ENCODE peak calls at places on chromosomes 1 and 21, in eight cellular contexts. W, J, R, C, H, F, T and D are unnamed samples.

GRCh38 chr21:27132270-27132669 is 165.4 kb upstream of the ADAMTS5 start:
- DNase-seq in H (peak; percentile 15), R (no peak), T (no peak), F (no peak), C (no peak), W (no peak), J (no peak), D (no peak)

GRCh38 chr21:33828083-33828482 is 87.5 kb downstream of the ATP5PO start:
- DNase-seq in C (peak; percentile 19), J (no peak), T (no peak), R (no peak), W (no peak), F (no peak), H (no peak), D (no peak)

GRCh38 chr1:149843302-149844041 is 55.9 kb upstream of the BOLA1 start:
- DNase-seq in J (no peak), C (no peak), F (no peak), R (peak; percentile 10), W (no peak), T (no peak), H (peak; percentile 10), D (no peak)

GRCh38 chr1:46248122-46248920 is 758 bp downstream of the RAD54L start:
- DNase-seq in C (peak; percentile 28), F (peak; percentile 52), H (peak; percentile 21), J (no peak), W (peak; percentile 52), T (no peak), R (peak; percentile 63), D (peak; percentile 64)

GRCh38 chr1:84020151-84020550 is 21.2 kb upstream of the TTLL7 start:
- DNase-seq in F (no peak), R (no peak), T (no peak), W (no peak), C (no peak), H (peak; percentile 31), J (no peak), D (no peak)

GRCh38 chr1:87000460-87000859 is 86.0 kb downstream of the HS2ST1 start:
- DNase-seq in J (no peak), F (no peak), T (no peak), H (no peak), R (peak; percentile 47), W (no peak), C (no peak), D (no peak)

GRCh38 chr1:166914111-166914510 is 38.0 kb upstream of the TADA1 start:
- DNase-seq in W (no peak), F (no peak), R (no peak), H (no peak), C (no peak), J (no peak), T (no peak), D (no peak)

GRCh38 chr21:37665230-37666024 is 250.8 kb downstream of the KCNJ6 start:
- DNase-seq in J (no peak), H (no peak), R (no peak), F (no peak), T (no peak), C (no peak), W (no peak), D (no peak)

GRCh38 chr1:184513966-184514365 is 127.1 kb downstream of the C1orf21 start:
- DNase-seq in T (peak; percentile 88), H (no peak), R (no peak), F (no peak), W (no peak), C (peak; percentile 82), J (no peak), D (no peak)

GRCh38 chr1:37951041-37951782 is 4.4 kb upstream of the INPP5B start:
- DNase-seq in J (no peak), R (no peak), T (no peak), C (no peak), W (no peak), H (no peak), F (no peak), D (no peak)

GRCh38 chr1:204429746-204430145 is 18.1 kb upstream of the PPP1R15B start:
- DNase-seq in H (no peak), J (no peak), F (no peak), W (peak; percentile 15), R (no peak), C (no peak), T (peak; percentile 22), D (no peak)

GRCh38 chr1:224175615-224176014 is 7.4 kb upstream of the DEGS1 start:
- DNase-seq in F (no peak), C (no peak), T (peak; percentile 40), H (peak; percentile 17), W (no peak), R (no peak), J (peak; percentile 36), D (no peak)

GRCh38 chr1:16449065-16449464 is 8.5 kb downstream of the NECAP2 start:
- DNase-seq in W (no peak), C (no peak), F (no peak), H (no peak), R (no peak), J (no peak), T (no peak), D (no peak)

GRCh38 chr1:159996653-159997052 is 35.1 kb downstream of the PIGM start:
- DNase-seq in R (no peak), T (no peak), W (no peak), H (peak; percentile 42), F (no peak), J (no peak), C (no peak), D (no peak)

GRCh38 chr1:147822292-147822691 is 61.9 kb upstream of the GJA5 start:
- DNase-seq in C (no peak), H (no peak), F (no peak), W (no peak), J (no peak), R (no peak), T (no peak), D (no peak)

GRCh38 chr1:84691139-84691783 is 1.0 kb upstream of the SSX2IP start:
- DNase-seq in C (no peak), J (no peak), R (peak; percentile 29), F (no peak), T (no peak), H (no peak), W (no peak), D (peak; percentile 26)

GRCh38 chr21:37459575-37459974 is 93.0 kb downstream of the DYRK1A start:
- DNase-seq in H (no peak), C (no peak), R (no peak), F (no peak), J (no peak), T (no peak), W (no peak), D (no peak)

GRCh38 chr1:1304331-1305299 is 3.1 kb downstream of the ACAP3 start:
- DNase-seq in C (peak; percentile 66), W (peak; percentile 51), T (peak; percentile 95), F (peak; percentile 69), H (peak; percentile 66), R (peak; percentile 93), J (peak; percentile 76), D (peak; percentile 78)

GRCh38 chr1:222654849-222655248 is 37.0 kb downstream of the MIA3 start:
- DNase-seq in W (peak; percentile 39), C (no peak), R (peak; percentile 9), F (peak; percentile 61), T (peak; percentile 57), J (no peak), H (no peak), D (peak; percentile 47)

GRCh38 chr1:205590777-205591513 is 40.9 kb downstream of the ELK4 start:
- DNase-seq in J (no peak), F (no peak), R (no peak), T (no peak), H (no peak), C (no peak), W (no peak), D (no peak)

GRCh38 chr1:205593532-205593931 is 38.3 kb downstream of the ELK4 start:
- DNase-seq in C (no peak), F (no peak), H (no peak), R (no peak), T (no peak), W (no peak), J (no peak), D (no peak)

GRCh38 chr1:205590457-205590768 is 41.4 kb downstream of the ELK4 start:
- DNase-seq in T (no peak), H (no peak), F (no peak), J (no peak), C (no peak), W (no peak), R (no peak), D (no peak)

GRCh38 chr1:205592443-205593003 is 39.3 kb downstream of the ELK4 start:
- DNase-seq in F (no peak), W (no peak), H (no peak), J (no peak), C (no peak), R (no peak), T (no peak), D (no peak)

GRCh38 chr1:205591522-205592351 is 40.1 kb downstream of the ELK4 start:
- DNase-seq in F (peak; percentile 89), C (peak; percentile 74), H (peak; percentile 85), T (peak; percentile 85), R (peak; percentile 84), W (peak; percentile 90), J (peak; percentile 88), D (peak; percentile 97)
- H3K4me3 ChIP-seq in F (peak overlapping the region; percentile 44), C (peak overlapping the region; percentile 50), H (no peak overlapping the region), T (no peak overlapping the region), R (no peak overlapping the region), W (peak overlapping the region; percentile 33), J (peak overlapping the region; percentile 60), D (no peak overlapping the region)

GRCh38 chr21:45417951-45418300 is 13.0 kb downstream of the COL18A1 start:
- DNase-seq in R (no peak), J (peak; percentile 14), W (no peak), H (no peak), C (no peak), T (peak; percentile 30), F (peak; percentile 35), D (peak; percentile 41)
- TF ChIP-seq CTCF in R (no peak), J (no peak), W (no peak), H (no peak), C (no peak), T (no peak), F (no peak), D (no peak)

GRCh38 chr1:214270097-214270635 is 10.8 kb upstream of the SMYD2 start:
- DNase-seq in W (no peak), T (no peak), H (no peak), F (no peak), R (no peak), C (no peak), J (no peak), D (no peak)

GRCh38 chr1:214261206-214262123 is 19.5 kb upstream of the SMYD2 start:
- DNase-seq in W (peak; percentile 86), C (peak; percentile 91), J (peak; percentile 86), F (peak; percentile 86), T (peak; percentile 80), R (peak; percentile 87), H (peak; percentile 84), D (peak; percentile 90)

GRCh38 chr1:214260561-214261205 is 20.3 kb upstream of the SMYD2 start:
- DNase-seq in R (no peak), H (no peak), C (no peak), J (no peak), W (no peak), T (no peak), F (no peak), D (no peak)

GRCh38 chr1:214259353-214259982 is 21.5 kb upstream of the SMYD2 start:
- DNase-seq in W (no peak), T (no peak), H (no peak), F (no peak), J (no peak), R (no peak), C (no peak), D (no peak)

GRCh38 chr1:214264196-214264595 is 16.8 kb upstream of the SMYD2 start:
- DNase-seq in H (no peak), J (no peak), R (peak; percentile 85), C (no peak), T (no peak), W (no peak), F (no peak), D (no peak)
- H3K4me1 ChIP-seq in H (peaks cover 4% of the 10 kb centered on the region), J (peaks cover 7% of the 10 kb centered on the region), R (peaks cover 27% of the 10 kb centered on the region), C (peaks cover 19% of the 10 kb centered on the region), T (no peaks in the 10 kb centered on the region), W (no peaks in the 10 kb centered on the region), F (peaks cover 6% of the 10 kb centered on the region), D (no peaks in the 10 kb centered on the region)

GRCh38 chr1:228212415-228212965 is 4.6 kb downstream of the OBSCN start:
- DNase-seq in J (no peak), F (peak; percentile 51), R (no peak), H (no peak), C (peak; percentile 73), T (no peak), W (no peak), D (no peak)
- H3K4me3 ChIP-seq in J (peak overlapping the region; percentile 50), F (peak overlapping the region; percentile 67), R (peak overlapping the region; percentile 62), H (no peak overlapping the region), C (peak overlapping the region; percentile 57), T (no peak overlapping the region), W (peak overlapping the region; percentile 53), D (no peak overlapping the region)